ENCODE peak calls at places on chromosomes 11 and 22, in five cellular contexts. M is HCT116, L is K562, X is H1, N is GM12878. Y is an unnamed sample.

GRCh38 chr11:33449798-33450197 is 192.6 kb downstream of the HIPK3 start:
- DNase-seq in X (no peak), L (no peak), M (no peak), N (no peak), Y (no peak)

GRCh38 chr11:78168539-78169477 is 19.6 kb downstream of the KCTD21 start:
- DNase-seq in L (peak; percentile 29), X (no peak), M (no peak), N (no peak), Y (peak; percentile 64)

GRCh38 chr11:606245-606644 is 9.5 kb downstream of the IRF7 start:
- DNase-seq in L (no peak), X (no peak), N (no peak), M (no peak), Y (no peak)

GRCh38 chr11:2750601-2751522 is 51.1 kb upstream of the KCNQ1OT1 start:
- DNase-seq in L (no peak), M (no peak), N (no peak), X (no peak), Y (no peak)

GRCh38 chr22:25564979-25565677 is 653 bp downstream of the GRK3 start:
- DNase-seq in N (no peak), X (peak; percentile 36), L (no peak), M (no peak), Y (no peak)

GRCh38 chr11:16925495-16926065 is 88.6 kb downstream of the PLEKHA7 start:
- DNase-seq in X (peak; percentile 61), N (no peak), M (peak; percentile 29), L (no peak), Y (peak; percentile 64)

GRCh38 chr11:105357764-105358163 is 218.2 kb upstream of the CARD18 start:
- DNase-seq in X (no peak), M (no peak), L (no peak), N (no peak), Y (no peak)

GRCh38 chr22:26429458-26430238 is 588 bp downstream of the ASPHD2 start:
- DNase-seq in L (no peak), N (no peak), M (no peak), X (no peak), Y (no peak)

GRCh38 chr22:37242395-37242918 is 1.6 kb downstream of the RAC2 start:
- DNase-seq in L (peak; percentile 89), N (peak; percentile 92), X (no peak), M (no peak), Y (no peak)

GRCh38 chr11:60786811-60787567 is 1.9 kb downstream of the MS4A10 start:
- DNase-seq in X (no peak), L (no peak), N (no peak), M (no peak), Y (no peak)
- TF ChIP-seq CEBPB in X (no peak), L (no peak), N (no peak), M (no peak), Y (no peak)

DNA sequence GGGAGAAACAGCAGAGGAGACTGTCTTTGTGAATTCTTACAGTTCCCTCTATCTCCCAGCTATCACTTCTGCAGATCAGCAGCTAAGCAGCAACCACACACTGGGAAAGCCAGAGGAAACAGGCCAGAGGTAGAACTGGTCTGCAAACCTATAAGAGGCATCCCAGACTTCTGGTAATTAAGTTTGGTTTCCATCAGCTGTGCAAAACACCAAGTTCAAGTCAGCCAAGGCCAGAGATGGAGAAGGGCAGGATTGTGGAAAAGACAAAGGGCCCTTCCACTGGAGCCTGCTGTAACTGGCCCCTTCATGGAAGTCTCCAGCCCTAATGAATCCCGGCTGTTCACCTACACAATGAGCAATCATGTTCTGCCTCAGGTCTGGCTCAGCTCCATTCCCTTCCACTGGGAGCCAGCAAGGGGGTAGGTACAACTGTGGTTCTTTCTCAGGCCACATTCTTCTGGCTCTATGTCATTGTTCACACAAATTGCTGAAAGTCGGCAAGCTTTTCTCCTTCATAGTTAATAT is 4.6 kb upstream of the PAMR1 start:
- DNase-seq in L (no peak), M (no peak), N (no peak), X (no peak), Y (no peak)
- TF ChIP-seq JUND in L (no peak), M (no peak), N (no peak), X (no peak), Y (no peak)

DNA sequence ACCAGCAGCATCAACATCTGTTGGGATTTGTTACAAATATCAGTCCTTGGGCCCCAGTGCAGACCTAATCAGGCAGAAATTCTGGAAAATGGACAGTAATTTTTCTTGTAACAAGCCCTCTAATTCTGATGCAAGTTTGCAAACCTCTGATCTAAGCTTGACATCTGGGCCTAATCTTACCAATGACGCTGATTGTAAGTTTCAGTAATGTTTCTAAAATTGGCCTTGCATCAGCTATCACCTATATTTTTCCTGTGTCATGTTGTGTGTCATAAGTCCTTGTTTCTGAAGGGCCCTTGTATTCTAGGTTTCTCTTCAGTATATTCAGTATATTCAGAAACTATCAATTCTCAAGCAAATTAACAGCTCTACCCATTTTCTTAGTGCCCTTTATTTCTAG is 36.4 kb downstream of the ZNF215 start:
- DNase-seq in N (no peak), M (no peak), L (no peak), X (no peak), Y (no peak)
- TF ChIP-seq CEBPB in N (peak; percentile 12), M (no peak), L (no peak), X (no peak), Y (no peak)

GRCh38 chr11:27287205-27287604 is 75.8 kb downstream of the CCDC34 start:
- DNase-seq in N (no peak), X (no peak), M (no peak), L (no peak), Y (no peak)
- TF ChIP-seq JUND in N (no peak), X (no peak), M (no peak), L (no peak), Y (no peak)

GRCh38 chr11:118398797-118399564 is 2.4 kb upstream of the ATP5MG start:
- DNase-seq in L (no peak), M (no peak), X (no peak), N (no peak), Y (no peak)
- TF ChIP-seq CEBPB in L (no peak), M (no peak), X (no peak), N (no peak), Y (no peak)

GRCh38 chr22:43465291-43466015 is 53.6 kb downstream of the MPPED1 start:
- DNase-seq in M (no peak), L (no peak), N (no peak), X (no peak), Y (no peak)

GRCh38 chr22:43464809-43465208 is 53.0 kb downstream of the MPPED1 start:
- DNase-seq in N (no peak), M (no peak), L (no peak), X (no peak), Y (no peak)

GRCh38 chr22:43467171-43467570 is 55.4 kb downstream of the MPPED1 start:
- DNase-seq in X (no peak), N (no peak), M (no peak), L (no peak), Y (no peak)

GRCh38 chr22:43467571-43467970 is 55.8 kb downstream of the MPPED1 start:
- DNase-seq in L (no peak), M (no peak), N (no peak), X (no peak), Y (no peak)

DNA sequence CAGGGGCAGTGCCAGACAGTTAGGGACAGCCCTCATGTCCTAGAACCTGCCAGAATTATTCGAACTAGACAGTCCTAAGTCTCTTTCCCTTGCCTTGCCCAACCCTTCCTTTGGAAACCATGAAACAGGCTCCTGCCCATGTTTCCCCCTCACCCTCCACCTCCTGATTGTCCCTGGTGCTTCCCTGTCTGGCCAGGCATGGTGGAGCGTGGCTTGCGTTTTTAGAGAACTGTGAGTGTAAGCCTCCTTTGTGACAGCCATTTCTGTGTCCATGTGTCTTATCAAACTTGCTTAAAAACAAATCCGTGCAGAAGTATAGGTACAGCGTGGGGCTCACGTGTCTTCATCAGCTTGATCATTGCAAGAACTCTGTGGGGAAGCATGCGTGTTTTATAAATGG is 54.9 kb downstream of the MPPED1 start:
- DNase-seq in L (no peak), N (no peak), M (no peak), X (no peak), Y (no peak)
- TF ChIP-seq JUND in L (no peak), N (no peak), M (no peak), X (no peak), Y (no peak)

DNA sequence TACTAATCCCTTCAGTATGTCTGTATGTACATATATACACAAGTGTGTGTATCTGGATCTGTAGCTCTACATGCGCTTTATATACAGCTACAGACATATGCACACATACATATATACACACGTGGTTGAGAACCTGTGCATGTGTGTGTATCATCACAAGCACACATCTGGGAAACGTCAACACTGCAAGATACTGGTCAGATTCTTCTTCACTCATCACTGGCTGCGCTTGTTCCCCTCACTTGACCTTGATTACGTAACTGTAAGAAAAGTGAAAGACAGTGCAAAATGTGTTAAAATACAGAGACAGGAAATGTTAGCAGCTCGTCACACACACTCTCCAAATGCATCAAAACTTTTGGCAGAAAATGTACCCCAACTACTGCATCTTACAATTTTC is 51.8 kb upstream of the MN1 start:
- DNase-seq in L (no peak), M (no peak), N (no peak), X (no peak), Y (no peak)
- TF ChIP-seq CEBPB in L (peak; percentile 79), M (no peak), N (no peak), X (no peak), Y (peak; percentile 45)

GRCh38 chr11:134034496-134035381 is 34.1 kb upstream of the JAM3 start:
- DNase-seq in M (no peak), L (no peak), X (no peak), N (no peak), Y (no peak)
- TF ChIP-seq JUND in M (no peak), L (no peak), X (no peak), N (no peak), Y (no peak)

Y was measured in HepG2.